ENCODE peak calls at places on chromosomes 5 and 9, in five cellular contexts. G, U, E, X and A are unnamed samples.

GRCh38 chr5:77957-78804 is 13.8 kb upstream of the PLEKHG4B start:
- DNase-seq in G (peak), U (no peak), E (peak), X (no peak), A (peak)

GRCh38 chr5:538271-538771 is 14.1 kb upstream of the SLC9A3 start:
- DNase-seq in G (no peak), U (no peak), E (no peak), X (no peak), A (no peak)

GRCh38 chr5:122053181-122054109 is 24.6 kb downstream of the LOX start:
- DNase-seq in G (peak), U (no peak), E (peak), X (no peak), A (no peak)

GRCh38 chr9:100575765-100576368 is 2.0 kb upstream of the CAVIN4 start:
- DNase-seq in G (peak), U (no peak), E (no peak), X (no peak), A (peak)

GRCh38 chr9:107049825-107050184 is 186.8 kb downstream of the ZNF462 start:
- DNase-seq in G (no peak), U (no peak), E (no peak), X (no peak), A (no peak)

GRCh38 chr9:32644698-32645097 is 9.2 kb upstream of the TAF1L start:
- DNase-seq in G (peak), U (no peak), E (no peak), X (no peak), A (peak)

GRCh38 chr5:156799171-156799570 is 50.9 kb upstream of the PPP1R2B start:
- DNase-seq in G (no peak), U (no peak), E (no peak), X (no peak), A (no peak)

GRCh38 chr5:154972476-154973080 is 31.7 kb downstream of the MRPL22 start:
- DNase-seq in G (peak), U (peak), E (no peak), X (no peak), A (peak)

GRCh38 chr5:87360132-87360531 is 52.6 kb downstream of the CCNH start:
- DNase-seq in G (no peak), U (no peak), E (no peak), X (no peak), A (no peak)

GRCh38 chr5:74934949-74935751 is 69.0 kb upstream of the FAM169A start:
- DNase-seq in G (peak), U (no peak), E (no peak), X (no peak), A (peak)

GRCh38 chr5:176653401-176653800 is 6.1 kb downstream of the TSPAN17 start:
- DNase-seq in G (no peak), U (no peak), E (no peak), X (no peak), A (peak)

GRCh38 chr9:93265301-93265971 is 81.5 kb downstream of the WNK2 start:
- DNase-seq in G (no peak), U (no peak), E (no peak), X (peak), A (no peak)